ENCODE peak calls at places on chromosomes 13 and 19, in five cellular contexts. V is K562, E is A549, S is GM12878, O is HepG2. M is an unnamed sample.
A peak's percentile ranks its signal among the peaks of the same experiment; 100 is the strongest.

GRCh38 chr19:14563989-14564650 is 7.7 kb downstream of the NDUFB7 start:
- DNase-seq in V (peak; percentile 97), E (peak; percentile 79), S (no peak), O (no peak), M (peak; percentile 94)

GRCh38 chr13:36992362-36992761 is 6.8 kb downstream of the ALG5 start:
- DNase-seq in V (no peak), E (no peak), S (no peak), O (no peak), M (no peak)

GRCh38 chr13:86383151-86383550 is 583.9 kb upstream of the SLITRK6 start:
- DNase-seq in V (no peak), E (no peak), S (no peak), O (no peak), M (no peak)

GRCh38 chr13:76791290-76791664 is 94.9 kb downstream of the KCTD12 start:
- DNase-seq in V (no peak), E (no peak), S (no peak), O (no peak), M (peak; percentile 7)

GRCh38 chr19:5718032-5718578 is 1.8 kb downstream of the LONP1 start:
- DNase-seq in V (no peak), E (no peak), S (no peak), O (no peak), M (no peak)

GRCh38 chr19:44356383-44357111 is at the start of gene ZNF112:
- DNase-seq in V (peak; percentile 51), E (peak; percentile 98), S (peak; percentile 11), O (peak; percentile 94), M (peak; percentile 98)

GRCh38 chr19:8593931-8594330 is 16.6 kb downstream of the ADAMTS10 start:
- DNase-seq in V (no peak), E (peak; percentile 62), S (no peak), O (no peak), M (no peak)

GRCh38 chr13:101398191-101398590 is 18.1 kb downstream of the NALCN start:
- DNase-seq in V (no peak), E (no peak), S (no peak), O (no peak), M (no peak)

GRCh38 chr13:113912596-113912995 is 48.7 kb upstream of the GAS6 start:
- DNase-seq in V (no peak), E (no peak), S (no peak), O (no peak), M (no peak)

GRCh38 chr13:104833221-104833620 is 1702.2 kb downstream of the EFNB2 start:
- DNase-seq in V (no peak), E (no peak), S (no peak), O (no peak), M (no peak)

GRCh38 chr19:38318595-38319142 is 976 bp upstream of the KCNK6 start:
- DNase-seq in V (no peak), E (no peak), S (no peak), O (no peak), M (no peak)

GRCh38 chr13:112687836-112688559 is 1.8 kb upstream of the ATP11A start:
- DNase-seq in V (no peak), E (no peak), S (no peak), O (no peak), M (no peak)

GRCh38 chr19:5054551-5055456 is 85.9 kb downstream of the KDM4B start:
- DNase-seq in V (no peak), E (no peak), S (no peak), O (no peak), M (no peak)

GRCh38 chr19:10719466-10719961 is 1.6 kb downstream of the DNM2 start:
- DNase-seq in V (peak; percentile 54), E (no peak), S (no peak), O (no peak), M (no peak)

GRCh38 chr13:21434588-21434987 is 24.5 kb downstream of the ZDHHC20 start:
- DNase-seq in V (no peak), E (no peak), S (no peak), O (no peak), M (no peak)

GRCh38 chr13:33787051-33787591 is 30.8 kb upstream of the RFC3 start:
- DNase-seq in V (no peak), E (no peak), S (peak; percentile 33), O (no peak), M (no peak)

GRCh38 chr13:44368062-44368591 is 5.5 kb upstream of the SERP2 start:
- DNase-seq in V (peak; percentile 21), E (peak; percentile 11), S (no peak), O (no peak), M (no peak)

GRCh38 chr13:49419292-49419691 is 24.6 kb downstream of the CAB39L start:
- DNase-seq in V (no peak), E (no peak), S (no peak), O (peak; percentile 13), M (no peak)

GRCh38 chr13:47837104-47837880 is 163.8 kb downstream of the SUCLA2 start:
- DNase-seq in V (no peak), E (no peak), S (no peak), O (no peak), M (peak; percentile 15)

GRCh38 chr13:32210081-32210480 is 105.1 kb downstream of the ZAR1L start:
- DNase-seq in V (no peak), E (no peak), S (no peak), O (no peak), M (no peak)

GRCh38 chr13:102580552-102581169 is 16.1 kb upstream of the TPP2 start:
- DNase-seq in V (peak; percentile 46), E (peak; percentile 65), S (no peak), O (peak; percentile 55), M (peak; percentile 86)

GRCh38 chr13:98507060-98507797 is 69.7 kb downstream of the STK24 start:
- DNase-seq in V (no peak), E (peak; percentile 32), S (no peak), O (peak; percentile 48), M (peak; percentile 67)

GRCh38 chr19:48553676-48554384 is 1.9 kb downstream of the SULT2B1 start:
- DNase-seq in V (peak; percentile 81), E (peak; percentile 99), S (no peak), O (peak; percentile 69), M (peak; percentile 61)

GRCh38 chr19:43786665-43787064 is 5.9 kb upstream of the KCNN4 start:
- DNase-seq in V (no peak), E (no peak), S (no peak), O (no peak), M (no peak)

GRCh38 chr13:29594710-29595379 is 643 bp downstream of the SLC7A1 start:
- DNase-seq in V (peak; percentile 68), E (peak; percentile 30), S (no peak), O (no peak), M (peak; percentile 22)

GRCh38 chr19:35144600-35145436 is 1.8 kb downstream of the FXYD7 start:
- DNase-seq in V (peak; percentile 87), E (peak; percentile 92), S (no peak), O (no peak), M (peak; percentile 98)

GRCh38 chr19:19154768-19155494 is 15.1 kb downstream of the MEF2B start:
- DNase-seq in V (no peak), E (no peak), S (no peak), O (no peak), M (no peak)

GRCh38 chr19:19151418-19151817 is 13.1 kb upstream of the TMEM161A start:
- DNase-seq in V (no peak), E (no peak), S (no peak), O (no peak), M (no peak)

GRCh38 chr19:19149402-19149801 is 11.1 kb upstream of the TMEM161A start:
- DNase-seq in V (no peak), E (no peak), S (no peak), O (no peak), M (no peak)

GRCh38 chr19:19155495-19156219 is 14.4 kb downstream of the MEF2B start:
- DNase-seq in V (no peak), E (no peak), S (peak; percentile 84), O (no peak), M (no peak)

DNA sequence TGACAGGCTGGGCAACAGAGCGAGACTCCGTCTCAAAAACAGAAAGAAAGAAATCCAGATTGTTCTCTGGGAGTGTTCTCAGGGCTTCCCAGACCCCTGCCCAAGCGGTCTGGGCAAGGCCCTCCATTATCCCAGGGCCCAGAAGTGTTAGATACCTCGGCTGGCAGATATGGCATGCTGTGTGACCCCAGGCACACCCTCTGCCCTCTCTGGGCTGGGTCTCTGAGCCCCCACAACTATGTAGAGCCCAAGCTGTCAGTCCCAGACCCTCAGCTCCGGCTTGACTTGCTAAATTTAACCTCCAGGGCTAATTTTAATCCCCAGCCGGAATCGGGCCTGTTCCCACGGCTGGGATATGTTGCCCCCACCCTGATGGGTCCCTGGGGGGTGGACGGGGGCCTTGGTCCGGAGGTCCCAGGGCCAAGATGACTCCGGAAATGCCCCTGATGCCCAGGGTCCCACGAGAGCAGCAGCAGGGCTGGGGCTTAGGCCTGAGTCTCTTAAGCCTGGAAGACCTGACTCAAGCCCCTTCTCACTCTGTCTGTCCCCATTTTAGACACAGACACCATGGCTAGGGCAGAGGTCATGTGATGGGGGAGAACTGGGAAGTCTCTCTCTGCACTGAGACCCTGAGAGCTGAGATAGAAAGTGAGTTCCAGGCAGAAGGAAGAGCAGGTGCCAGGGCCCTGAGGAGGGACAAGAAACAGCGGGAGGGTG is 14.5 kb upstream of the TMEM161A start:
- DNase-seq in V (no peak), E (no peak), S (no peak), O (no peak), M (no peak)
- TF ChIP-seq JUNB in V (no peak), E (no peak), S (no peak), O (no peak), M (no peak)

GRCh38 chr19:12782424-12783225 is 7.3 kb upstream of the HOOK2 start:
- DNase-seq in V (peak; percentile 84), E (peak; percentile 81), S (no peak), O (no peak), M (peak; percentile 55)
- TF ChIP-seq CTCF in V (peak; percentile 32), E (no peak), S (no peak), O (peak; percentile 40), M (peak; percentile 15)

GRCh38 chr19:31119951-31120690 is 229.1 kb downstream of the TSHZ3 start:
- DNase-seq in V (no peak), E (no peak), S (no peak), O (no peak), M (no peak)
- TF ChIP-seq JUNB in V (no peak), E (no peak), S (no peak), O (no peak), M (no peak)

GRCh38 chr13:73275163-73275562 is 216.4 kb downstream of the KLF5 start:
- DNase-seq in V (no peak), E (no peak), S (no peak), O (no peak), M (peak; percentile 33)
- TF ChIP-seq CTCF in V (no peak), E (no peak), S (no peak), O (no peak), M (peak; percentile 30)

GRCh38 chr19:55483681-55484361 is 1.2 kb upstream of the NAT14 start:
- DNase-seq in V (no peak), E (no peak), S (no peak), O (no peak), M (no peak)
- TF ChIP-seq JUNB in V (no peak), E (no peak), S (no peak), O (no peak), M (no peak)

M was measured in GM23338.